ENCODE peak calls at places on chromosomes 3 and 15, in five cellular contexts. N is heart right ventricle, B is stomach, Z is endothelial cell of umbilical vein, T is A549. U is an unnamed sample.

GRCh38 chr3:121962443-121962842 is 59.6 kb downstream of the ILDR1 start:
- DNase-seq in N (no peak), B (no peak), Z (no peak), T (no peak), U (no peak)

GRCh38 chr3:169781209-169781855 is 8.1 kb downstream of the MYNN start:
- DNase-seq in N (no peak), B (no peak), Z (no peak), T (no peak), U (no peak)

GRCh38 chr3:134357914-134358811 is 16.1 kb downstream of the AMOTL2 start:
- DNase-seq in N (no peak), B (peak; percentile 51), Z (peak; percentile 12), T (no peak), U (peak; percentile 66)

GRCh38 chr15:40016224-40016865 is 22.6 kb downstream of the SRP14 start:
- DNase-seq in N (no peak), B (no peak), Z (no peak), T (no peak), U (no peak)

GRCh38 chr3:196323723-196324122 is 5.7 kb upstream of the DYNLT2B start:
- DNase-seq in N (no peak), B (no peak), Z (no peak), T (no peak), U (no peak)

GRCh38 chr3:11545186-11545851 is 98.4 kb downstream of the VGLL4 start:
- DNase-seq in N (no peak), B (no peak), Z (no peak), T (no peak), U (no peak)

GRCh38 chr3:79467721-79468120 is 300.1 kb downstream of the ROBO1 start:
- DNase-seq in N (no peak), B (no peak), Z (no peak), T (no peak), U (no peak)

GRCh38 chr3:168624892-168625291 is 529.2 kb upstream of the GOLIM4 start:
- DNase-seq in N (no peak), B (no peak), Z (no peak), T (no peak), U (no peak)

GRCh38 chr3:107817076-107817475 is 273.8 kb downstream of the CD47 start:
- DNase-seq in N (no peak), B (no peak), Z (no peak), T (no peak), U (no peak)

GRCh38 chr3:35473956-35474355 is 165.4 kb upstream of the ARPP21 start:
- DNase-seq in N (no peak), B (no peak), Z (no peak), T (no peak), U (no peak)

GRCh38 chr15:68158046-68158628 is 47.0 kb downstream of the CALML4 start:
- DNase-seq in N (no peak), B (no peak), Z (no peak), T (no peak), U (no peak)

GRCh38 chr15:52559022-52559421 is 9.8 kb downstream of the ARPP19 start:
- DNase-seq in N (no peak), B (no peak), Z (no peak), T (no peak), U (no peak)

GRCh38 chr15:76799760-76800159 is 105.4 kb downstream of the SCAPER start:
- DNase-seq in N (no peak), B (no peak), Z (no peak), T (peak; percentile 16), U (no peak)

GRCh38 chr3:127184870-127185216 is 8.1 kb upstream of the PRR23E start:
- DNase-seq in N (no peak), B (no peak), Z (no peak), T (no peak), U (no peak)

GRCh38 chr15:65828566-65828965 is 36.5 kb upstream of the DENND4A start:
- DNase-seq in N (no peak), B (no peak), Z (no peak), T (no peak), U (no peak)

GRCh38 chr15:62647195-62647865 is 395.2 kb upstream of the TPM1 start:
- DNase-seq in N (no peak), B (peak; percentile 55), Z (no peak), T (peak; percentile 93), U (no peak)

GRCh38 chr3:43378066-43378935 is 92.0 kb downstream of the SNRK start:
- DNase-seq in N (no peak), B (peak; percentile 75), Z (no peak), T (peak; percentile 39), U (peak; percentile 73)

GRCh38 chr15:47443839-47444238 is 273.5 kb upstream of the SEMA6D start:
- DNase-seq in N (no peak), B (no peak), Z (no peak), T (no peak), U (no peak)

GRCh38 chr3:160739079-160739478 is 17.0 kb upstream of the PPM1L start:
- DNase-seq in N (peak; percentile 25), B (no peak), Z (no peak), T (no peak), U (no peak)

GRCh38 chr3:46127503-46127902 is 80.6 kb downstream of the CCR1 start:
- DNase-seq in N (no peak), B (no peak), Z (peak; percentile 25), T (no peak), U (no peak)

GRCh38 chr15:78321041-78321570 is 19.0 kb upstream of the CRABP1 start:
- DNase-seq in N (no peak), B (no peak), Z (no peak), T (no peak), U (no peak)

GRCh38 chr15:77621847-77622211 is 10.9 kb downstream of the LINGO1 start:
- DNase-seq in N (no peak), B (no peak), Z (no peak), T (no peak), U (no peak)

GRCh38 chr3:124793054-124793740 is 62.9 kb downstream of the UMPS start:
- DNase-seq in N (no peak), B (no peak), Z (no peak), T (no peak), U (no peak)

GRCh38 chr15:90362936-90363212 is 10.8 kb downstream of the ZNF774 start:
- DNase-seq in N (no peak), B (no peak), Z (peak; percentile 53), T (no peak), U (no peak)

GRCh38 chr15:63915888-63916731 is 82.4 kb upstream of the HERC1 start:
- DNase-seq in N (no peak), B (no peak), Z (peak; percentile 78), T (peak; percentile 59), U (no peak)

GRCh38 chr3:28467414-28467813 is 118.8 kb upstream of the AZI2 start:
- DNase-seq in N (no peak), B (no peak), Z (no peak), T (no peak), U (no peak)

GRCh38 chr3:106215047-106215446 is 346.2 kb upstream of the CBLB start:
- DNase-seq in N (no peak), B (no peak), Z (no peak), T (no peak), U (no peak)

GRCh38 chr15:87477759-87478687 is 778.5 kb downstream of the NTRK3 start:
- DNase-seq in N (no peak), B (no peak), Z (no peak), T (peak; percentile 58), U (no peak)

GRCh38 chr15:92714457-92715401 is 59.2 kb upstream of the FAM174B start:
- DNase-seq in N (peak; percentile 68), B (peak; percentile 77), Z (peak; percentile 87), T (peak; percentile 71), U (peak; percentile 87)

GRCh38 chr3:14377838-14378169 is 24.6 kb upstream of the SLC6A6 start:
- DNase-seq in N (no peak), B (no peak), Z (no peak), T (no peak), U (no peak)

GRCh38 chr15:28112962-28113361 is 13.8 kb upstream of the OCA2 start:
- DNase-seq in N (no peak), B (no peak), Z (no peak), T (no peak), U (no peak)

GRCh38 chr3:45558431-45558830 is 36.1 kb upstream of the LIMD1 start:
- DNase-seq in N (no peak), B (no peak), Z (no peak), T (no peak), U (no peak)

GRCh38 chr3:165946360-165946759 is 109.1 kb upstream of the BCHE start:
- DNase-seq in N (no peak), B (no peak), Z (no peak), T (no peak), U (no peak)

GRCh38 chr3:151402349-151402748 is 17.8 kb upstream of the P2RY12 start:
- DNase-seq in N (no peak), B (no peak), Z (no peak), T (no peak), U (no peak)

GRCh38 chr15:22980189-22981136 is at the start of gene CYFIP1:
- DNase-seq in N (peak; percentile 90), B (peak; percentile 87), Z (peak; percentile 83), T (peak; percentile 96), U (peak; percentile 93)

GRCh38 chr3:33067484-33067883 is 29.5 kb downstream of the GLB1 start:
- DNase-seq in N (no peak), B (no peak), Z (peak; percentile 6), T (no peak), U (no peak)

DNA sequence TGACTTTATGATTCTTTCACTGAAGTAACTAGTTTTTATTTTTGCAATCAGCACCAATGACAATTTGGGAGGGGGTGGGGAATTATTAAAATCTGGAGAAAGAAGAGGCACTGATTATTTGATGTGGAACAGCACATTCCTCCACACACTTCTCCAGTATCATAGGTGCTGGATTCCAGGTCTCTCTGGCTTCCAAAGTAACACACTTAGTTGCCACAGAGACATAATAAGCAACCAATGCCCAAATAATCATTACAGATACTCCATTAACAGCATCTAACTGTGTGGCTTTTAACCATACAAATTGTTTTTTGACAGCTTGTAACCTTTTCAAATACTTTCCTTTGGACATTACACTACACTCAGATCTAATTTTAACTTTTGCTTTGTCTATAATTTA is 131.0 kb upstream of the CDIN1 start:
- DNase-seq in N (no peak), B (no peak), Z (no peak), T (no peak), U (no peak)
- TF ChIP-seq CTCF in N (no peak), B (no peak), Z (no peak), T (no peak), U (no peak)

GRCh38 chr3:141729240-141729639 is 8.9 kb upstream of the RNF7 start:
- DNase-seq in N (no peak), B (no peak), Z (no peak), T (no peak), U (no peak)
- TF ChIP-seq CTCF in N (no peak), B (no peak), Z (peak; percentile 10), T (no peak), U (no peak)

GRCh38 chr3:40258555-40258954 is 51.0 kb upstream of the EIF1B start:
- DNase-seq in N (no peak), B (no peak), Z (no peak), T (no peak), U (no peak)
- TF ChIP-seq CTCF in N (no peak), B (no peak), Z (no peak), T (no peak), U (no peak)

GRCh38 chr3:150385296-150386242 is 22.5 kb upstream of the TSC22D2 start:
- DNase-seq in N (no peak), B (no peak), Z (no peak), T (no peak), U (peak; percentile 53)

GRCh38 chr3:150379469-150379868 is 28.6 kb upstream of the TSC22D2 start:
- DNase-seq in N (no peak), B (no peak), Z (no peak), T (no peak), U (no peak)

GRCh38 chr3:150388468-150389418 is 19.4 kb upstream of the TSC22D2 start:
- DNase-seq in N (no peak), B (no peak), Z (peak; percentile 47), T (no peak), U (no peak)

GRCh38 chr3:150384517-150385212 is 23.4 kb upstream of the TSC22D2 start:
- DNase-seq in N (no peak), B (no peak), Z (no peak), T (no peak), U (peak; percentile 80)
- TF ChIP-seq CTCF in N (no peak), B (no peak), Z (no peak), T (no peak), U (peak; percentile 31)

U was measured in GM20000.